ENCODE peak calls at places on chromosomes 16 and 17, in four cellular contexts. Y, E, X and L are unnamed samples.

GRCh38 chr17:33330877-33331276 is 37.8 kb upstream of the ASIC2 start:
- DNase-seq in X (no peak), Y (no peak), E (no peak), L (no peak)

GRCh38 chr17:74525781-74526288 is 5.4 kb downstream of the CD300LB start:
- DNase-seq in E (peak), X (no peak), Y (no peak), L (no peak)

GRCh38 chr16:72932050-72932449 is 115.9 kb downstream of the ZFHX3 start:
- DNase-seq in Y (no peak), X (no peak), E (no peak), L (peak)

GRCh38 chr17:40540448-40540847 is 24.8 kb downstream of the CCR7 start:
- DNase-seq in E (no peak), X (no peak), Y (no peak), L (no peak)

GRCh38 chr17:58136669-58137279 is 11.4 kb upstream of the OR4D1 start:
- DNase-seq in E (no peak), X (no peak), Y (no peak), L (no peak)

GRCh38 chr17:55254375-55254774 is 10.4 kb upstream of the HLF start:
- DNase-seq in Y (no peak), X (no peak), E (no peak), L (no peak)

GRCh38 chr16:16137110-16137509 is 86.2 kb downstream of the ABCC6 start:
- DNase-seq in X (no peak), E (no peak), Y (no peak), L (no peak)

GRCh38 chr16:25157476-25157875 is 45.9 kb downstream of the LCMT1 start:
- DNase-seq in Y (no peak), X (no peak), E (no peak), L (no peak)

GRCh38 chr16:87598431-87598830 is 3.9 kb upstream of the JPH3 start:
- DNase-seq in X (no peak), Y (no peak), E (no peak), L (no peak)

GRCh38 chr17:38970128-38970527 is 2.9 kb upstream of the FBXO47 start:
- DNase-seq in E (no peak), X (no peak), Y (no peak), L (no peak)
- TF ChIP-seq CTCF in E (no peak), X (no peak), Y (no peak), L (no peak)

GRCh38 chr16:28491080-28491969 is 549 bp downstream of the CLN3 start:
- DNase-seq in X (peak), E (peak), Y (peak), L (peak)
- TF ChIP-seq CTCF in X (peak), E (no peak), Y (no peak), L (peak)

DNA sequence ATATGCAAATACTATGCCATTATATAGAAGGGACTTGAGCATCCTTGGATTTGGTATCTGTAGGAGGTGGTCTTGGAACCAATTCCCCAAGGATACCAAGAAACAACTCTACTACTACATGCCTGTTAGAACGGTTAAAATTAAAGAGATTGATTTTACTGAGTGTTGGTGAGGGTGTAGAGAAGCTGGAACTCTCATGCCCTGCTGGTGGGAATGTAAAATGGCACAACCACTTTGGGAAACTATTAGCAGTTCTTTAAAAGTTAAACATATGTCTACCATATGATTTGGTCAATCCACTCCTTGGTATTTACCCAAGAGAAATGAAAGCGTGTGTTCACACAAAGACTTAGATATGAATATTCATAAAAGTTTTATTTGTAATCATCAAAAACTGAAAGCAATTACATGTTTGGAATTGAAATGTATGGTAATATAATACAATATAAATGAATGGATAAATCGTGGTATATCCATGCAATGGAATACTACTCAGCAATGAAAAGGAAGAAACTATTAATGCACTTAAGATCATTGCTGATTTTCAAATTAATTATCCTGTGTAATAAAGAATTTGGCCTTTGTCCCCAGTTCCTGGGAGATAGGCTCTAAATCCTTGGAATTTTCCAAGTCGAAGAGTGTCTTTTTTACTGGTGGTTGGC is 7.8 kb downstream of the MFSD6L start:
- DNase-seq in E (no peak), X (no peak), Y (no peak), L (no peak)
- TF ChIP-seq CTCF in E (peak), X (peak), Y (no peak), L (no peak)

GRCh38 chr16:29916979-29917378 is 9.0 kb downstream of the KCTD13 start:
- DNase-seq in E (no peak), Y (no peak), X (no peak), L (no peak)
- TF ChIP-seq CTCF in E (no peak), Y (no peak), X (no peak), L (no peak)

GRCh38 chr16:67844441-67844840 is 2.3 kb upstream of the NUTF2 start:
- DNase-seq in E (no peak), X (no peak), Y (no peak), L (no peak)
- TF ChIP-seq CTCF in E (no peak), X (no peak), Y (no peak), L (no peak)

DNA sequence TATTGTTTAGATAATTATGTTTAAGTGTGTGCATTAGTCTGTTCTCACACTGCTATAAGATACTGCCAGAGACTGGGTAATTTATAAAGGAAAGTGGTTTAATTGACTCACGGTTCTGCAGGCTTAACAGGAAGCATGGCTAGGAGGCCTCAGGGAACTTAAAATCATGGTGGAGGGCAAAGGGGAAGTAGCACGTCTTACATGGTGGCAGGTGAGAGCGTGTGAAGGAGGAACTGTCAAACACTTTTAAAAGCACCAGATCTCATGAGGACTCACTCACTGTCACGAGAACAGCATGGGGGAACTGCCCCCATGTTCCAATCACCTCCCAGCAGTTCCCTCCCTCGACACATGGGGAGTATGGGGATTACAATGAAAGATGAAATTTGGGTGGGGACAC is 203.5 kb upstream of the GOT2 start:
- DNase-seq in Y (no peak), X (no peak), E (no peak), L (no peak)
- TF ChIP-seq CTCF in Y (no peak), X (no peak), E (no peak), L (no peak)

GRCh38 chr16:85385463-85386331 is 227.4 kb upstream of the GSE1 start:
- DNase-seq in E (peak), X (no peak), Y (peak), L (no peak)
- TF ChIP-seq CTCF in E (no peak), X (no peak), Y (no peak), L (no peak)

GRCh38 chr16:2854700-2855309 is 3.2 kb downstream of the PRSS22 start:
- DNase-seq in X (no peak), E (no peak), Y (no peak), L (peak)
- TF ChIP-seq CTCF in X (peak), E (peak), Y (peak), L (peak)

GRCh38 chr16:50210266-50211038 is 55.9 kb upstream of the ADCY7 start:
- DNase-seq in X (peak), Y (peak), E (peak), L (peak)
- TF ChIP-seq CTCF in X (peak), Y (peak), E (peak), L (peak)

GRCh38 chr17:30821751-30822723 is 2.5 kb downstream of the CRLF3 start:
- DNase-seq in X (no peak), Y (no peak), E (no peak), L (no peak)
- TF ChIP-seq CTCF in X (no peak), Y (no peak), E (no peak), L (no peak)